ENCODE peak calls at places on chromosome X, in four cellular contexts. Y, X, B and U are unnamed samples. For H3K4me1, the result is how much of the 10 kb centered on the place peaks cover.

GRCh38 chrX:2697741-2698294 is 6.7 kb downstream of the CD99 start:
- DNase-seq in Y (no peak), X (no peak), B (no peak), U (no peak)

GRCh38 chrX:7068939-7069367 is 78.6 kb upstream of the STS start:
- DNase-seq in X (no peak), Y (no peak), B (no peak), U (peak)

GRCh38 chrX:55907968-55908607 is 190.5 kb downstream of the RRAGB start:
- DNase-seq in B (peak), X (no peak), Y (peak), U (peak)

GRCh38 chrX:8971116-8971515 is 62.8 kb downstream of the FAM9B start:
- DNase-seq in B (no peak), X (peak), Y (no peak), U (peak)

GRCh38 chrX:10326578-10326977 is 169.8 kb downstream of the CLCN4 start:
- DNase-seq in B (no peak), Y (no peak), X (no peak), U (peak)

GRCh38 chrX:46967547-46967946 is 55.3 kb downstream of the JADE3 start:
- DNase-seq in Y (no peak), B (no peak), X (no peak), U (peak)

GRCh38 chrX:55787063-55787462 is 69.5 kb downstream of the RRAGB start:
- DNase-seq in B (no peak), Y (no peak), X (no peak), U (peak)

GRCh38 chrX:3651272-3651671 is 62.2 kb downstream of the PRKX start:
- DNase-seq in X (no peak), B (no peak), Y (no peak), U (peak)

GRCh38 chrX:3697701-3698279 is 15.7 kb downstream of the PRKX start:
- DNase-seq in X (no peak), B (no peak), Y (peak), U (peak)

GRCh38 chrX:7996414-7996813 is 69.2 kb upstream of the PNPLA4 start:
- DNase-seq in X (peak), B (no peak), Y (peak), U (peak)

GRCh38 chrX:131058136-131058868 is at the start of gene ARHGAP36:
- DNase-seq in Y (no peak), B (no peak), X (no peak), U (peak)

GRCh38 chrX:11934089-11934488 is 176.1 kb downstream of the MSL3 start:
- DNase-seq in X (no peak), B (no peak), Y (no peak), U (no peak)

GRCh38 chrX:14347523-14347922 is 181.8 kb upstream of the GLRA2 start:
- DNase-seq in X (no peak), Y (no peak), B (no peak), U (no peak)

GRCh38 chrX:25028726-25029125 is 13.0 kb upstream of the ARX start:
- DNase-seq in B (no peak), Y (no peak), X (no peak), U (peak)

GRCh38 chrX:86806786-86807185 is 658.5 kb downstream of the DACH2 start:
- DNase-seq in X (peak), Y (no peak), B (no peak), U (peak)

GRCh38 chrX:120356084-120356483 is 5.8 kb upstream of the ATP1B4 start:
- DNase-seq in X (no peak), B (no peak), Y (no peak), U (no peak)

GRCh38 chrX:150486011-150486410 is 82.4 kb upstream of the MTM1 start:
- DNase-seq in X (peak), Y (peak), B (peak), U (peak)

GRCh38 chrX:150487369-150488094 is 80.9 kb upstream of the MTM1 start:
- DNase-seq in X (no peak), Y (no peak), B (no peak), U (no peak)

GRCh38 chrX:150478496-150479492 is 89.6 kb upstream of the MTM1 start:
- DNase-seq in B (no peak), X (no peak), Y (no peak), U (no peak)

GRCh38 chrX:150483576-150483975 is 84.8 kb upstream of the MTM1 start:
- DNase-seq in X (no peak), Y (no peak), B (no peak), U (no peak)

GRCh38 chrX:150482537-150483217 is 85.7 kb upstream of the MTM1 start:
- DNase-seq in X (peak), Y (no peak), B (no peak), U (peak)
- H3K27ac ChIP-seq in X (no peak), Y (no peak), B (no peak), U (no peak)

GRCh38 chrX:65681810-65682209 is 14.4 kb downstream of the MSN start:
- DNase-seq in Y (no peak), X (no peak), B (peak), U (no peak)
- H3K4me1 ChIP-seq in Y (half or more), X (under half), B (half or more), U (under half)

GRCh38 chrX:39771089-39771488 is 326.7 kb downstream of the BCOR start:
- DNase-seq in X (no peak), B (no peak), Y (no peak), U (no peak)

GRCh38 chrX:39773150-39773549 is 324.6 kb downstream of the BCOR start:
- DNase-seq in B (no peak), X (no peak), Y (no peak), U (no peak)

GRCh38 chrX:39774804-39775112 is 323.0 kb downstream of the BCOR start:
- DNase-seq in X (no peak), Y (no peak), B (no peak), U (no peak)

GRCh38 chrX:39772057-39772832 is 325.5 kb downstream of the BCOR start:
- DNase-seq in B (peak), Y (no peak), X (no peak), U (no peak)

DNA sequence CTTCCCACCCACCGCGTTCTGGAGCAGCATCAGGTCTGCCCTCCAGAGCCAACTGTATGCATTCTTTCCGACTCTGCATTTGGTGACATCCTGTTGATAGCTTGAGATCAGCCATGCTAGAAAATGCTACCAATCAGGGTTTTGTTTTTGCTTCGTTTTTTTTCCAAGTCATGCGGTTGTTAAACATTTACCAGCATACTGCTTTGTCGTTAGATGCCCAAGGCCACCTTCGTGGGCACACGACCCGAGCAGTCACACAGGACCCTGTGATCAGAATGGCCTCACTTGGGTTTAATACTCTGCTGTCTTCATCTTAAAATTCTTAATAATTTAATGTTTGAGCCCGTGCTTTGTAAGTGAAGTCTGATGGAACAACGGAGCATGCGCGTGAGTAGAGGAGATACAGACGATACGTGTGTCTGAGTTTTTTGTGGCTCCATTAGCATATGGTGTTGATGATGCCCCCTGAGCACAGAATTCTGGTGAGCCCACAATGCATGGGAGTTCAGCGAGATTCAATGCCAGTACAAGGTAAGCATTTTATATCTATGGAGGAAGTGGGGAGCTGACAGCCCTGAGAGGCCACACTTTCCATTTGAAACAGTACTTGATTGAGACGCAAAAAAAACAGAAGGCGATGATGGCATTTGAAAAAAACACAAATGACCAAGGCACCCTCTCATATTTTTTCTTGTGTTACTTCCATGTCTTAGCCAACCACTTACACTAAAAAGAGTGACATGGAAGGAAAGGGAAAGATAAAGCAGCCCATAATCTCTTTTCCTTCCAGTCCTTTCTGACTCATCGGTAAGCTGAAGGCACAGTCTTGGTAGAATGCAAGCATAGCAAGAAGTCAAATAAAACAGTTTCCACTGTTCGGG is 323.6 kb downstream of the BCOR start:
- DNase-seq in B (no peak), X (no peak), Y (no peak), U (no peak)
- H3K4me3 ChIP-seq in B (no peak), X (no peak), Y (no peak), U (no peak)

DNA sequence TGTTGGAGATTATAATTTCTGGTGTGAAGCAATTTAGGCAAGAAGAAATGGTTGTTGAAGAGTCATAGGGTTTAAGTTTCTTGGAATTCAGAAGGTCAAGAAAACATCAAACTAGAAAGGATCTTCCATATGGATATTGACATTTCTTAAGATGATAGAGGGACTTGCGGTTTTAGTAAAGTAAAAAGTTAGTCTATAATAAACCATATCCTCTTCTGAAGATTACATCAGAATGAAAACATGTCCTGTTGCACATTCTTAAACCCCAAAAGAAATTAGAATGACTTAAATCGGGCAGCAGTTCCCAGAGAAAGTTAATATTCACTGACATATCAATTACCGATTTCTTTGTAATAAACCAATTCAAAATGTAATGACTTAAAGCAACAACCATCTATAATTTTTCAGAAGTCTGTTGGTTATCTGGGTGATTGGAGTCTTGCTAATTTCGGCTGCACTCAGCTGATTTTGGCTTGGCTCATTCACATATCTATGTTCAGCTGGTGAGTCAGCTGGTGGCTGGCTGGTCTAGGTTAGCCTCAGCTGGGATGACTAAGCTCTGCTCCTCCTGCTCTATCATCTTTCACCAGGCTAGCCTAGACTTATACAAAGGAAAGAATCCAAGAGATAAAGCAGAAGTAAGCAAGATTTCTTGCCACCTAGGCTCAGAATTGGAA is 24.4 kb upstream of the DYNLT3 start:
- DNase-seq in X (peak), B (no peak), Y (no peak), U (peak)
- H3K27ac ChIP-seq in X (no peak), B (no peak), Y (no peak), U (peak)

GRCh38 chrX:72130156-72130761 is 1.5 kb downstream of the RTL5 start:
- DNase-seq in B (no peak), X (no peak), Y (no peak), U (no peak)
- H3K4me1 ChIP-seq in B (under half), X (under half), Y (under half), U (under half)